ENCODE peak calls at places on chromosome 10, in four cellular contexts. E is fibroblast of the aortic adventitia, Q is BJ, J is fibroblast of mammary gland. W is an unnamed sample.

GRCh38 chr10:133160813-133161471 is 923 bp downstream of the KNDC1 start:
- DNase-seq in E (no peak), Q (no peak), J (no peak), W (no peak)

GRCh38 chr10:50919010-50919409 is 33.6 kb upstream of the A1CF start:
- DNase-seq in E (no peak), Q (no peak), J (peak; percentile 3), W (no peak)

GRCh38 chr10:88372051-88372450 is 211.1 kb downstream of the RNLS start:
- DNase-seq in E (no peak), Q (no peak), J (no peak), W (no peak)

GRCh38 chr10:64369885-64370773 is 848.9 kb downstream of the REEP3 start:
- DNase-seq in E (no peak), Q (no peak), J (no peak), W (peak; percentile 86)

GRCh38 chr10:70308121-70309060 is 24.6 kb upstream of the NPFFR1 start:
- DNase-seq in E (no peak), Q (no peak), J (no peak), W (no peak)

GRCh38 chr10:121865554-121865953 is 62.3 kb downstream of the ATE1 start:
- DNase-seq in E (no peak), Q (no peak), J (no peak), W (no peak)

GRCh38 chr10:112792487-112793196 is 157.4 kb upstream of the TCF7L2 start:
- DNase-seq in E (peak; percentile 77), Q (peak; percentile 18), J (peak; percentile 82), W (no peak)

GRCh38 chr10:90450797-90451196 is 407.0 kb downstream of the HTR7 start:
- DNase-seq in E (no peak), Q (no peak), J (no peak), W (no peak)

GRCh38 chr10:123998197-123999141 is 94.9 kb downstream of the CHST15 start:
- DNase-seq in E (no peak), Q (no peak), J (no peak), W (no peak)

GRCh38 chr10:127813290-127813689 is 76.3 kb downstream of the FOXI2 start:
- DNase-seq in E (no peak), Q (no peak), J (no peak), W (no peak)

GRCh38 chr10:12417341-12417740 is 68.0 kb downstream of the CAMK1D start:
- DNase-seq in E (peak; percentile 11), Q (no peak), J (no peak), W (no peak)

GRCh38 chr10:78861456-78862327 is 207.1 kb upstream of the ZMIZ1 start:
- DNase-seq in E (peak; percentile 16), Q (no peak), J (no peak), W (no peak)

GRCh38 chr10:110994406-110994805 is 75.0 kb downstream of the SHOC2 start:
- DNase-seq in E (no peak), Q (no peak), J (no peak), W (no peak)

GRCh38 chr10:24873281-24873683 is 79.1 kb downstream of the PRTFDC1 start:
- DNase-seq in E (peak; percentile 94), Q (peak; percentile 90), J (peak; percentile 96), W (peak; percentile 72)

GRCh38 chr10:124146491-124146890 is 53.1 kb upstream of the CHST15 start:
- DNase-seq in E (no peak), Q (no peak), J (no peak), W (no peak)

GRCh38 chr10:43054593-43054992 is 22.3 kb upstream of the RET start:
- DNase-seq in E (no peak), Q (no peak), J (no peak), W (no peak)

GRCh38 chr10:114504769-114505579 is 100.7 kb upstream of the AFAP1L2 start:
- DNase-seq in E (peak; percentile 97), Q (peak; percentile 69), J (peak; percentile 93), W (peak; percentile 75)

GRCh38 chr10:112687647-112688046 is 240.6 kb downstream of the VTI1A start:
- DNase-seq in E (peak; percentile 75), Q (no peak), J (peak; percentile 84), W (no peak)

GRCh38 chr10:78685466-78686163 is 383.2 kb upstream of the ZMIZ1 start:
- DNase-seq in E (peak; percentile 32), Q (no peak), J (peak; percentile 42), W (peak; percentile 63)

GRCh38 chr10:48322017-48322416 is 15.5 kb downstream of the MAPK8 start:
- DNase-seq in E (no peak), Q (no peak), J (no peak), W (no peak)

GRCh38 chr10:123250640-123251039 is 96.4 kb downstream of the BUB3 start:
- DNase-seq in E (no peak), Q (no peak), J (no peak), W (no peak)

GRCh38 chr10:32616438-32616837 is 170.5 kb downstream of the CCDC7 start:
- DNase-seq in E (no peak), Q (no peak), J (no peak), W (no peak)

GRCh38 chr10:71729023-71729649 is 9.6 kb upstream of the C10orf105 start:
- DNase-seq in E (no peak), Q (no peak), J (no peak), W (peak; percentile 7)

GRCh38 chr10:73039635-73040034 is 57.0 kb downstream of the P4HA1 start:
- DNase-seq in E (peak; percentile 84), Q (peak; percentile 90), J (peak; percentile 86), W (no peak)

GRCh38 chr10:4941540-4942330 is 21.5 kb upstream of the AKR1C1 start:
- DNase-seq in E (peak; percentile 70), Q (no peak), J (peak; percentile 25), W (no peak)

GRCh38 chr10:98309366-98310355 is 41.7 kb upstream of the LOXL4 start:
- DNase-seq in E (peak; percentile 88), Q (peak; percentile 55), J (peak; percentile 83), W (no peak)

GRCh38 chr10:88278912-88279311 is 304.2 kb downstream of the RNLS start:
- DNase-seq in E (no peak), Q (no peak), J (no peak), W (no peak)

GRCh38 chr10:133199992-133200611 is 29.9 kb upstream of the UTF1 start:
- DNase-seq in E (no peak), Q (no peak), J (no peak), W (no peak)

GRCh38 chr10:51371725-51372124 is 297.4 kb downstream of the PRKG1 start:
- DNase-seq in E (no peak), Q (no peak), J (no peak), W (no peak)

GRCh38 chr10:48454302-48455054 is 148.0 kb downstream of the MAPK8 start:
- DNase-seq in E (no peak), Q (no peak), J (no peak), W (no peak)

GRCh38 chr10:17112566-17112965 is 17.0 kb downstream of the CUBN start:
- DNase-seq in E (no peak), Q (no peak), J (no peak), W (no peak)

GRCh38 chr10:127715249-127715648 is 21.7 kb upstream of the FOXI2 start:
- DNase-seq in E (no peak), Q (no peak), J (no peak), W (no peak)

GRCh38 chr10:130392031-130392430 is 255.8 kb downstream of the GLRX3 start:
- DNase-seq in E (no peak), Q (no peak), J (no peak), W (no peak)

GRCh38 chr10:42962902-42963231 is 114.0 kb upstream of the RET start:
- DNase-seq in E (no peak), Q (no peak), J (no peak), W (no peak)

GRCh38 chr10:22252286-22252800 is 34.5 kb upstream of the EBLN1 start:
- DNase-seq in E (peak; percentile 67), Q (no peak), J (peak; percentile 43), W (no peak)
- H3K4me3 ChIP-seq in E (peak overlapping the region; percentile 62), Q (peak overlapping the region; percentile 50), J (peak overlapping the region; percentile 67), W (peak overlapping the region; percentile 61)

DNA sequence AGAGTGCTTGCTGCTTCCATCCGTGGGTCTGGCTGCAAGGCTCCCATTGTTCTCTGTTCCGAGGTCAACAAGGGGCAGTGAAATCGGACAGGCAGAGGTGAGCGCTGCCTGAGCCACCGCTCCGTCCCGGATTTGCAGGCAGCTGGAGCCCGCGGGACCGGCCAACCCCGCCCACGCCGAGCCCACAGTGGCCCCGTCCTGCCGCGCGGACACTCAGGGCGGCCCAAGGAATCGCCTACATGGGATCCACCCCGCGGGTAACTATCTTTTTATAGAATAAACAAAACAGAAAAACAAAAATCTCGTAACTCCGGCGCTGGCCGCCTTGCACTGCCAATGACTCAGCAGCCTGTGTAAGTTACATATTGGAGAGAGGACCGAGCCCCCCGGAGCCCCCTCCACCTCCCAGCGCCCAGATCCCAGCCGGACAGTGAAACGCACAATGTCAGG is 1.9 kb downstream of the BNIP3 start:
- DNase-seq in E (peak; percentile 21), Q (no peak), J (peak; percentile 34), W (no peak)
- TF ChIP-seq CTCF in E (no peak), Q (no peak), J (no peak), W (no peak)

GRCh38 chr10:94292448-94293118 is 70.2 kb downstream of the NOC3L start:
- DNase-seq in E (peak; percentile 85), Q (no peak), J (peak; percentile 68), W (no peak)
- H3K4me3 ChIP-seq in E (no peak overlapping the region), Q (no peak overlapping the region), J (no peak overlapping the region), W (no peak overlapping the region)

GRCh38 chr10:58712982-58713381 is 200.3 kb downstream of the BICC1 start:
- DNase-seq in E (peak; percentile 53), Q (no peak), J (no peak), W (no peak)
- TF ChIP-seq CTCF in E (peak; percentile 37), Q (peak; percentile 20), J (peak; percentile 42), W (peak; percentile 42)

GRCh38 chr10:44913312-44914079 is 2.4 kb downstream of the TMEM72 start:
- DNase-seq in E (no peak), Q (no peak), J (no peak), W (no peak)
- H3K4me3 ChIP-seq in E (no peak overlapping the region), Q (no peak overlapping the region), J (no peak overlapping the region), W (no peak overlapping the region)

DNA sequence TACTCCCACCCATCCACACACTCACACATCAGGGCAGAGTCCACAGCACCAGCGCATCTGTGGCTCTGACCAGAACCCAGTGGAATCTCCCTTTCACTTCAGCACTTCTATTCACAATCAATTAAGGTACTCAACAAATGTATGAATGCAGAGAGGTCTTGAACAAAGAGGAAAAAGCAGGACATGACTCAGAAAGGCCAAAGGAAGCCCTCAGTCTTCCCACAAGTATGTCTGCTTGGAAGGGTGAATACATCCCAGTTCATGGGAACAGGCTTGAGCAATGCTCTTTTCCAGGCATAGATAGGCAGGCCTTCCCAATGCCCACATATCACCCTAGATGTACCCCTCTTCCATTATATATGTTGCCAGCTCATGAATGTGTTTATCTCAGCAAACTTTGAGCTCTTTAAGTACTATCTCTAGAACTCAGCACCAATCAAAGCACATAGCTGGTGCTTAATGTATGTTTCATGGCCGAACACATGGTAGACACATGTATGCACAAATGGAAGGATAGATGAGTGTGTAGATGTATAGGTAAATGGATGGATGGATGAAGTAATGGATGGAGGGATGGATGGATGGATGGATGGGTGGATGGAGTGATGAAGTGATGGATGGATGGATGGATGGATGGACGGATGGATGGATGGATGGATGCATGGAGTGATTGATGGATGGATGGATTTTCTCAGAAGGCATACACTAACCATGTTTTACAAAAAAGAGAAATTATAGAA is 507.6 kb downstream of the GRID1 start:
- DNase-seq in E (no peak), Q (no peak), J (peak; percentile 11), W (no peak)
- TF ChIP-seq CTCF in E (no peak), Q (no peak), J (no peak), W (no peak)